ENCODE peak calls at places on chromosomes 13 and 19, in nine cellular contexts. H is GM23338, B is mucosa of descending colon, G is fibroblast of lung, V is ovary, C is PC-9, O is cardiac muscle cell, L is tibial nerve, K is breast epithelium. U is an unnamed sample. For H3K36me3 and H3K4me1, the result is how much of the 10 kb centered on the place peaks cover.

GRCh38 chr19:5048727-5049553 is 80.0 kb downstream of the KDM4B start:
- DNase-seq in H (no peak), B (peak), G (peak), V (peak), C (peak), O (peak), L (no peak), K (no peak), U (no peak)

GRCh38 chr19:20359933-20360720 is 193.1 kb downstream of the ZNF486 start:
- DNase-seq in H (peak), B (no peak), G (no peak), V (no peak), C (no peak), O (no peak), L (no peak), K (no peak), U (no peak)

GRCh38 chr19:18119243-18120105 is 21.9 kb downstream of the MAST3 start:
- DNase-seq in H (peak), B (no peak), G (no peak), V (no peak), C (no peak), O (no peak), L (no peak), K (no peak), U (no peak)

GRCh38 chr19:4671182-4671851 is 1.2 kb upstream of the MYDGF start:
- DNase-seq in H (no peak), B (no peak), G (no peak), V (no peak), C (no peak), O (no peak), L (no peak), K (no peak), U (peak)

GRCh38 chr19:12137541-12137940 is 2.6 kb downstream of the ZNF20 start:
- DNase-seq in H (peak), B (no peak), G (no peak), V (no peak), C (no peak), O (no peak), L (no peak), K (no peak), U (no peak)

GRCh38 chr19:5867201-5868136 is 2.9 kb downstream of the FUT5 start:
- DNase-seq in H (no peak), B (no peak), G (no peak), V (no peak), C (no peak), O (no peak), L (no peak), K (no peak), U (no peak)

GRCh38 chr19:32676186-32676894 is 692 bp downstream of the RGS9BP start:
- DNase-seq in H (peak), B (peak), G (no peak), V (no peak), C (no peak), O (no peak), L (no peak), K (no peak), U (peak)

GRCh38 chr13:80189889-80190597 is 150.9 kb downstream of the SPRY2 start:
- DNase-seq in H (no peak), B (no peak), G (no peak), V (no peak), C (no peak), O (no peak), L (no peak), K (no peak), U (no peak)

GRCh38 chr13:113013878-113014751 is 45.1 kb downstream of the MCF2L start:
- DNase-seq in H (no peak), B (no peak), G (no peak), V (no peak), C (no peak), O (no peak), L (no peak), K (no peak), U (no peak)

GRCh38 chr13:73076013-73076412 is 17.2 kb downstream of the KLF5 start:
- DNase-seq in H (no peak), B (no peak), G (no peak), V (no peak), C (no peak), O (no peak), L (no peak), K (no peak), U (no peak)

GRCh38 chr13:102642029-102642428 is 45.2 kb downstream of the TPP2 start:
- DNase-seq in H (no peak), B (no peak), G (no peak), V (no peak), C (no peak), O (no peak), L (no peak), K (no peak), U (no peak)

GRCh38 chr19:36436531-36436930 is 18.1 kb upstream of the ZFP82 start:
- DNase-seq in H (peak), B (no peak), G (no peak), V (no peak), C (no peak), O (peak), L (no peak), K (no peak), U (no peak)

GRCh38 chr19:58038688-58039204 is 4.9 kb downstream of the ZSCAN1 start:
- DNase-seq in H (peak), B (no peak), G (no peak), V (no peak), C (no peak), O (no peak), L (no peak), K (no peak), U (no peak)

GRCh38 chr19:19329199-19329598 is 8.6 kb downstream of the MAU2 start:
- DNase-seq in H (no peak), B (no peak), G (no peak), V (no peak), C (no peak), O (no peak), L (no peak), K (no peak), U (no peak)

GRCh38 chr19:58498316-58499020 is 13.3 kb downstream of the SLC27A5 start:
- DNase-seq in H (no peak), B (peak), G (no peak), V (peak), C (no peak), O (no peak), L (no peak), K (no peak), U (no peak)

GRCh38 chr13:112343591-112343990 is 32.6 kb upstream of the SPACA7 start:
- DNase-seq in H (no peak), B (no peak), G (no peak), V (no peak), C (no peak), O (no peak), L (no peak), K (no peak), U (no peak)

GRCh38 chr19:12774588-12775555 is at the start of gene HOOK2:
- DNase-seq in H (peak), B (peak), G (no peak), V (peak), C (peak), O (no peak), L (peak), K (peak), U (peak)

GRCh38 chr19:12932392-12933286 is 872 bp downstream of the FARSA start:
- DNase-seq in H (no peak), B (no peak), G (no peak), V (no peak), C (no peak), O (no peak), L (no peak), K (no peak), U (no peak)

GRCh38 chr13:49053215-49053614 is 77.5 kb downstream of the FNDC3A start:
- DNase-seq in H (no peak), B (no peak), G (no peak), V (no peak), C (no peak), O (no peak), L (no peak), K (no peak), U (no peak)

GRCh38 chr13:107375701-107376350 is 807.9 kb upstream of the ARGLU1 start:
- DNase-seq in H (no peak), B (no peak), G (peak), V (no peak), C (no peak), O (no peak), L (no peak), K (no peak), U (no peak)

GRCh38 chr13:23558675-23559536 is 11.3 kb upstream of the TNFRSF19 start:
- DNase-seq in H (peak), B (no peak), G (peak), V (peak), C (peak), O (peak), L (peak), K (peak), U (peak)

GRCh38 chr13:99316657-99317244 is 9.6 kb upstream of the GPR183 start:
- DNase-seq in H (no peak), B (no peak), G (peak), V (peak), C (no peak), O (no peak), L (no peak), K (no peak), U (no peak)

GRCh38 chr19:51341976-51342580 is at the start of gene VSIG10L:
- DNase-seq in H (no peak), B (no peak), G (no peak), V (no peak), C (peak), O (no peak), L (no peak), K (no peak), U (no peak)

GRCh38 chr13:71863249-71863648 is 3.8 kb downstream of the DACH1 start:
- DNase-seq in H (no peak), B (no peak), G (no peak), V (no peak), C (no peak), O (no peak), L (no peak), K (no peak), U (no peak)

GRCh38 chr13:59664586-59664985 is 499.1 kb downstream of the DIAPH3 start:
- DNase-seq in H (no peak), B (no peak), G (no peak), V (no peak), C (no peak), O (no peak), L (no peak), K (no peak), U (no peak)

GRCh38 chr19:49791776-49792445 is 21.2 kb downstream of the FUZ start:
- DNase-seq in H (no peak), B (no peak), G (no peak), V (no peak), C (no peak), O (no peak), L (no peak), K (no peak), U (no peak)

GRCh38 chr13:24684600-24684998 is 4.4 kb downstream of the ATP12A start:
- DNase-seq in H (no peak), B (no peak), G (no peak), V (no peak), C (no peak), O (peak), L (no peak), K (no peak), U (no peak)

GRCh38 chr19:37654118-37654517 is 1.1 kb downstream of the ZFP30 start:
- DNase-seq in H (no peak), B (no peak), G (peak), V (no peak), C (no peak), O (peak), L (no peak), K (no peak), U (no peak)

GRCh38 chr13:32989331-32989730 is 26.9 kb upstream of the KL start:
- DNase-seq in H (no peak), B (no peak), G (no peak), V (no peak), C (no peak), O (no peak), L (no peak), K (no peak), U (no peak)

GRCh38 chr13:35086667-35087066 is 144.6 kb downstream of the NBEA start:
- DNase-seq in H (no peak), B (no peak), G (peak), V (no peak), C (no peak), O (no peak), L (no peak), K (no peak), U (no peak)

GRCh38 chr13:103289661-103290060 is 223.4 kb upstream of the SLC10A2 start:
- DNase-seq in H (no peak), B (no peak), G (peak), V (no peak), C (no peak), O (peak), L (no peak), K (no peak), U (no peak)

GRCh38 chr19:7560271-7560670 is 24.8 kb downstream of the PNPLA6 start:
- DNase-seq in H (no peak), B (no peak), G (no peak), V (no peak), C (no peak), O (no peak), L (no peak), K (no peak), U (no peak)

GRCh38 chr19:7561229-7561806 is 25.8 kb downstream of the PNPLA6 start:
- DNase-seq in H (no peak), B (no peak), G (no peak), V (no peak), C (no peak), O (no peak), L (no peak), K (no peak), U (no peak)

GRCh38 chr19:7559102-7559501 is 23.6 kb downstream of the PNPLA6 start:
- DNase-seq in H (no peak), B (no peak), G (no peak), V (no peak), C (no peak), O (no peak), L (no peak), K (no peak), U (no peak)

GRCh38 chr19:7556696-7557315 is 21.3 kb downstream of the PNPLA6 start:
- DNase-seq in H (no peak), B (no peak), G (no peak), V (no peak), C (no peak), O (no peak), L (no peak), K (no peak), U (no peak)

DNA sequence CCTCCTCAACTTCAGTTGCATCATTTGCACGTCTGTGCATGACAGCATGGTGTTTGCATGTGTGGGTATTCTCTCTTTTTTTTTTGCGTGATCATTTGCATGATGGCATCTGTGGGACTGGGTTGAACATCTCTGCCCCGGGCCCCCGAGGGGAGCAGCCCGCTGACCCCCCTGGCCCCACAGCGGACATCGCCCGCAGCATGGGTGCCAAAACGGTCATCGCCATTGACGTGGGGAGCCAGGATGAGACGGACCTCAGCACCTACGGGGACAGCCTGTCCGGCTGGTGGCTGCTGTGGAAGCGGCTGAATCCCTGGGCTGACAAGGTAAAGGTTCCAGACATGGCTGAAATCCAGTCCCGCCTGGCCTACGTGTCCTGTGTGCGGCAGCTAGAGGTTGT is 23.1 kb downstream of the PNPLA6 start:
- DNase-seq in H (no peak), B (no peak), G (no peak), V (no peak), C (no peak), O (no peak), L (no peak), K (no peak), U (no peak)
- H3K36me3 ChIP-seq in H (under half), B (under half), G (under half), V (under half), C (under half), O (under half), L (under half), K (under half), U (half or more)

GRCh38 chr19:14097532-14098151 is 7.1 kb upstream of the SAMD1 start:
- DNase-seq in H (peak), B (no peak), G (no peak), V (no peak), C (no peak), O (no peak), L (no peak), K (no peak), U (no peak)
- TF ChIP-seq CTCF in H (peak), B (no peak), G (peak), V (no peak), C (peak), O (peak), L (no peak), K (no peak), U (peak)

DNA sequence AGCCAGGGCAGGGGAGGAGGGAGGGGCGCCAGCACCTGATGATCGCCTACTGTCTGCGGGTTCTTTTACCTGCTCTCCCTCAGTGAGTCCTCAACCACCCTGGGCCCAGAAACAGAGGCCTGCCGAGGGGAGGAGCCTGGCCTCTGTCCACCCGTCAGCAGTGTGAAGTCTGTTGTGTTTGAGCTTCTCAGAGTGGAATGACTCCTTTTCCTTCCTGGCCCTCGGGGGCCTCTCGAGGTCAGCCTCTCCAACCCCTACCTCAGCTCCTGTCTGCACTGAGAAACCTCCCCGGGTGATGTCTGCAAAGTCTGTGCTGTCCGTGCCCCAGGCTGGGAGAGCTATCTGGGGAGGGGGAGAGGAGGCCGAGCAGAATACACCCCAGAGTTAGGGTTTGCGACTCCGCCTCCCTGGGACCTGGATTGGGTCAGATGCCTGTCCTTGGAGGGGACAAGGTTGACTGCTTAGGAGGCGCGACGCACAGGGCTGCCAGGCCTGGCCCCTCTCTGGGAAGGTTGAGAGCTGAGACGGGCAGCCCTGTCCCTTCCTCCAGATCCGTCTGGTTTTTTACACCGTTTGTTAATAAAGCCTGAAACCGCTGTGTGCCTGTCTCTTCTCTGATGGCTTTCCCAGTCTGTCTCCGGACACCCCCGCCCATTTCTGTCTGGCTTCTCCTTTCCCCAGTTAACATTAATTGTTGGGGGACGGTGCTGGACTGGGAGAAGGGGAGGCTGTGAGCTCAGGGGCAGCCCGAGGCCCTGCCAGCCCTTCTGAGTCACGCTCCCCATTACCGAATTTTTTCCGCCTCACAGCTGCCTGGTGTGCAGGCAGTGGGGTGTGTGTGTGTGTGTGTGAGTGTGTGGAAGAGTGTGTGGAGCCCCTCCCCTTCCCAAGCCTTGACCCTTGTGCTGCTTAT is 1.0 kb upstream of the SSC5D start:
- DNase-seq in H (no peak), B (peak), G (peak), V (peak), C (peak), O (peak), L (peak), K (peak), U (no peak)
- H3K4me1 ChIP-seq in H (under half), B (under half), G (under half), V (under half), C (under half), O (under half), L (under half), K (under half), U (half or more)

DNA sequence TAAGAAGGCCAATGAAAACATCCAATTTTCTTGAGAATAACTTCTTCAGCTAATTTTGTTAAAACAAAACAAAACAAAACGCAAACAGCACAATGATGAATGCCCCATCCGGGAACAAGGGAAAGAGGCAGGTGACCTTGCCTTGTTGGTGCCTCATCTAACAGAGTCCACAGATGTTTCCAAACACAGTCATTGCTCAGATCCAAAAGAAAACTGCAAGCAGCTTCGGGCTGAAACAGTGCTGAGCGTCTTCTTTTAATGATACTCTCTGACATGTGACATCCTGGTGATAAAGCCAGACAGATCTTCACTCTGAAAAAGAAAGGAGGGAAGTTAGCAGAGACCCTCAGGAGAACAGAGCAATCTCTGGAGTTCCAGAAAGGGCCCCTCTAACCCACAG is 30.4 kb downstream of the IRS2 start:
- DNase-seq in H (no peak), B (no peak), G (no peak), V (no peak), C (no peak), O (no peak), L (no peak), K (peak), U (no peak)
- H3K36me3 ChIP-seq in H (under half), B (under half), G (under half), V (under half), C (half or more), O (under half), L (under half), K (under half), U (under half)

GRCh38 chr13:46553886-46554855 is 1.2 kb downstream of the LRCH1 start:
- DNase-seq in H (peak), B (peak), G (peak), V (peak), C (peak), O (peak), L (peak), K (peak), U (peak)
- TF ChIP-seq CTCF in H (no peak), B (no peak), G (peak), V (no peak), C (peak), O (peak), L (peak), K (peak), U (no peak)

GRCh38 chr19:10421981-10422461 is 1.7 kb downstream of the PDE4A start:
- DNase-seq in H (no peak), B (no peak), G (no peak), V (no peak), C (no peak), O (no peak), L (no peak), K (no peak), U (no peak)
- H3K4me1 ChIP-seq in H (under half), B (under half), G (under half), V (under half), C (under half), O (under half), L (under half), K (under half), U (under half)

GRCh38 chr13:98020271-98020670 is 66.8 kb downstream of the IPO5 start:
- DNase-seq in H (no peak), B (no peak), G (peak), V (no peak), C (no peak), O (no peak), L (no peak), K (no peak), U (no peak)
- H3K36me3 ChIP-seq in H (half or more), B (under half), G (under half), V (under half), C (half or more), O (half or more), L (under half), K (under half), U (under half)

DNA sequence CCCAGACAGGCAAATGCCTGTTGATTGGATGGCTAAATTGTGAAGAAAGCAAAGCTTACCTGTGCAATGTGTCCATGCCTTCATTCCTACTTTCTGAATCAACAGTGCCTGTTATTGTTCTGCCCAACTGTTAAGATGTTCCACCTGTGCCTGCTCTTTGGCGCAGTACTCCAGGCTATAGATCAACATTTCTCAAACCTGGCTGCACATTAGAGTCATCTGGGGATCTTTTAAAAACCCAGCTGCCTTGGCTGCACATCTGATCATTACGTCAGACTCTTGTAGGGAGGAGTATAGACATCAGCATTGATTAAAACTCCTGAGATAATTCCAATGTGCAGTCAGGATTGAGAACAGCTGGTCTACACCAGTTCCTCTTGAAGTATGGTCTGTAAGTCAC is 16.2 kb upstream of the CPB2 start:
- DNase-seq in H (no peak), B (no peak), G (no peak), V (no peak), C (no peak), O (no peak), L (no peak), K (peak), U (no peak)
- TF ChIP-seq CTCF in H (no peak), B (no peak), G (no peak), V (no peak), C (no peak), O (no peak), L (no peak), K (no peak), U (no peak)

U was measured in heart right ventricle.